ENCODE peak calls at places on chromosomes 5 and 9, in eight cellular contexts. T is astrocyte of the spinal cord; U is Calu3; A is MCF 10A; F is tibial artery; Y is activated CD8-positive, alpha-beta T cell treated with anti-CD3 and anti-CD28 coated beads for 36 hours; W is right atrium auricular region; I is IMR-90. K is an unnamed sample.
A peak's percentile ranks its signal among the peaks of the same experiment; 100 is the strongest.

GRCh38 chr9:108545446-108545845 is 310.3 kb downstream of the ACTL7B start:
- DNase-seq in T (no peak), U (no peak), A (no peak), F (no peak), Y (no peak), W (no peak), I (no peak), K (no peak)

GRCh38 chr9:87792831-87793288 is 66.9 kb downstream of the CTSL start:
- DNase-seq in T (peak; percentile 40), U (peak; percentile 69), A (peak; percentile 96), F (peak; percentile 89), Y (peak; percentile 65), W (peak; percentile 80), I (peak; percentile 43), K (no peak)

GRCh38 chr5:3194684-3195083 is 400.9 kb upstream of the IRX1 start:
- DNase-seq in T (no peak), U (no peak), A (no peak), F (no peak), Y (no peak), W (no peak), I (no peak), K (no peak)

GRCh38 chr9:116087751-116088194 is 65.8 kb upstream of the PAPPA start:
- DNase-seq in T (peak; percentile 81), U (no peak), A (peak; percentile 64), F (no peak), Y (no peak), W (no peak), I (peak; percentile 85), K (no peak)

GRCh38 chr9:96599298-96599697 is 20.3 kb downstream of the CDC14B start:
- DNase-seq in T (no peak), U (no peak), A (no peak), F (no peak), Y (no peak), W (no peak), I (peak; percentile 70), K (no peak)

GRCh38 chr5:154358410-154359221 is 87.2 kb upstream of the SAP30L start:
- DNase-seq in T (peak; percentile 43), U (no peak), A (no peak), F (no peak), Y (no peak), W (no peak), I (no peak), K (no peak)

GRCh38 chr5:132776077-132776931 is 735 bp downstream of the SEPTIN8 start:
- DNase-seq in T (no peak), U (peak; percentile 43), A (peak; percentile 49), F (peak; percentile 68), Y (peak; percentile 12), W (no peak), I (no peak), K (peak; percentile 58)

GRCh38 chr5:131262953-131263541 is 806 bp upstream of the CDC42SE2 start:
- DNase-seq in T (peak; percentile 30), U (peak; percentile 33), A (peak; percentile 65), F (no peak), Y (no peak), W (no peak), I (no peak), K (peak; percentile 45)

GRCh38 chr9:136160321-136160938 is 41.8 kb upstream of the TMEM250 start:
- DNase-seq in T (no peak), U (no peak), A (no peak), F (no peak), Y (no peak), W (no peak), I (no peak), K (no peak)

GRCh38 chr5:135881244-135881643 is 14.4 kb downstream of the IL9 start:
- DNase-seq in T (no peak), U (no peak), A (no peak), F (no peak), Y (no peak), W (peak; percentile 21), I (no peak), K (no peak)

GRCh38 chr5:135883026-135883425 is 12.6 kb downstream of the IL9 start:
- DNase-seq in T (no peak), U (no peak), A (no peak), F (no peak), Y (no peak), W (peak; percentile 55), I (no peak), K (no peak)

GRCh38 chr5:135880801-135881200 is 14.8 kb downstream of the IL9 start:
- DNase-seq in T (no peak), U (no peak), A (peak; percentile 50), F (no peak), Y (no peak), W (peak; percentile 30), I (no peak), K (no peak)

GRCh38 chr5:135885031-135885430 is 10.6 kb downstream of the IL9 start:
- DNase-seq in T (no peak), U (no peak), A (no peak), F (no peak), Y (no peak), W (peak; percentile 46), I (no peak), K (no peak)

DNA sequence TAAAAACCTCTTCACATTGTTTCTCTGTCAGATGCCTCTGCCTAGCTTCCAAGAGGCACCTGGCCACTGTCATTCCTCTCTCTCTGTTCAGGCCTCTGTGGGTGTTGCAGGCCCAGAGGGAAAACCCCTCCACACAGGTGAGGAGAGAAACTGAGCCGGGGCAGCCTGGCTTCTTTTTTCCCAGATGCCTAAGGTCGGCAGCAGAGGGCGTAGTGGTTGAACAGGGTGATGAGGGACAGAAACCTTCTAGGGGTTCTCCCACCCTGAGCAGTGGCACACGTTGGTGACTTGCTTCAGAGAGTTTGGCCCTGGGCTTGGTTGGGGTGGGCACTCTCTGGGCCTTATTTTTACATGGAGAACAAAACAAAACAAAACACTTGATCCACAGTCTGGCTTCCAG is 12.2 kb downstream of the IL9 start:
- DNase-seq in T (no peak), U (peak; percentile 25), A (peak; percentile 22), F (no peak), Y (peak; percentile 26), W (peak; percentile 16), I (no peak), K (no peak)
- TF ChIP-seq CTCF in T (peak; percentile 28), U (no peak), A (no peak), F (no peak), Y (peak; percentile 19), W (no peak), I (peak; percentile 23), K (peak; percentile 17)

GRCh38 chr5:139575751-139576150 is 14.6 kb downstream of the UBE2D2 start:
- DNase-seq in T (no peak), U (no peak), A (no peak), F (no peak), Y (peak; percentile 57), W (no peak), I (no peak), K (no peak)

GRCh38 chr5:139575313-139575646 is 14.1 kb downstream of the UBE2D2 start:
- DNase-seq in T (no peak), U (no peak), A (no peak), F (no peak), Y (no peak), W (no peak), I (no peak), K (no peak)

GRCh38 chr5:139577689-139578347 is 16.7 kb downstream of the UBE2D2 start:
- DNase-seq in T (no peak), U (no peak), A (no peak), F (no peak), Y (no peak), W (no peak), I (no peak), K (no peak)

GRCh38 chr5:139571966-139572365 is 10.8 kb downstream of the UBE2D2 start:
- DNase-seq in T (no peak), U (no peak), A (no peak), F (no peak), Y (no peak), W (no peak), I (no peak), K (no peak)

GRCh38 chr5:139574641-139575312 is 13.6 kb downstream of the UBE2D2 start:
- DNase-seq in T (peak; percentile 48), U (peak; percentile 24), A (peak; percentile 70), F (no peak), Y (peak; percentile 25), W (no peak), I (peak; percentile 62), K (peak; percentile 44)
- TF ChIP-seq CTCF in T (peak; percentile 79), U (peak; percentile 74), A (peak; percentile 75), F (peak; percentile 10), Y (peak; percentile 78), W (peak; percentile 67), I (peak; percentile 63), K (peak; percentile 54)

GRCh38 chr5:149776376-149777305 is 46.5 kb downstream of the PPARGC1B start:
- DNase-seq in T (no peak), U (no peak), A (peak; percentile 56), F (no peak), Y (no peak), W (no peak), I (no peak), K (no peak)

GRCh38 chr5:149777382-149777781 is 47.3 kb downstream of the PPARGC1B start:
- DNase-seq in T (no peak), U (no peak), A (no peak), F (no peak), Y (no peak), W (no peak), I (no peak), K (peak; percentile 41)

GRCh38 chr5:149773245-149774095 is 43.4 kb downstream of the PPARGC1B start:
- DNase-seq in T (no peak), U (no peak), A (no peak), F (no peak), Y (no peak), W (no peak), I (no peak), K (no peak)

GRCh38 chr5:149779071-149779470 is 49.0 kb downstream of the PPARGC1B start:
- DNase-seq in T (no peak), U (no peak), A (no peak), F (no peak), Y (no peak), W (no peak), I (no peak), K (no peak)

GRCh38 chr5:149775785-149776184 is 45.7 kb downstream of the PPARGC1B start:
- DNase-seq in T (no peak), U (peak; percentile 33), A (peak; percentile 63), F (no peak), Y (peak; percentile 29), W (no peak), I (no peak), K (no peak)
- TF ChIP-seq CTCF in T (peak; percentile 23), U (peak; percentile 65), A (peak; percentile 61), F (no peak), Y (peak; percentile 60), W (peak; percentile 34), I (peak; percentile 11), K (no peak)

GRCh38 chr5:141504216-141504615 is 15.3 kb downstream of the PCDHGC5 start:
- DNase-seq in T (no peak), U (no peak), A (no peak), F (no peak), Y (no peak), W (no peak), I (no peak), K (no peak)
- TF ChIP-seq CTCF in T (no peak), U (no peak), A (no peak), F (no peak), Y (no peak), W (no peak), I (no peak), K (no peak)